ENCODE peak calls at places on chromosomes 1 and 21, in five cellular contexts. One of them, this sample, is unnamed. For H3K4me1, the result is how much of the 10 kb centered on the place peaks cover.

GRCh38 chr1:64038119-64038518 is 165.3 kb upstream of the UBE2U start:
- DNase-seq in K562: no peak
- DNase-seq in HCT116: no peak
- DNase-seq in HepG2: no peak
- DNase-seq in H1: no peak
- DNase-seq in this sample: no peak

GRCh38 chr1:111742938-111743549 is 3.8 kb upstream of the INKA2 start:
- DNase-seq in K562: no peak
- DNase-seq in HCT116: no peak
- DNase-seq in HepG2: no peak
- DNase-seq in H1: no peak
- DNase-seq in this sample: no peak

GRCh38 chr21:43687566-43688395 is 28.4 kb downstream of the RRP1B start:
- DNase-seq in K562: no peak
- DNase-seq in HCT116: no peak
- DNase-seq in HepG2: no peak
- DNase-seq in H1: no peak
- DNase-seq in this sample: no peak

GRCh38 chr1:31216016-31216415 is 23.7 kb downstream of the NKAIN1 start:
- DNase-seq in K562: no peak
- DNase-seq in HCT116: no peak
- DNase-seq in HepG2: no peak
- DNase-seq in H1: no peak
- DNase-seq in this sample: no peak

GRCh38 chr1:221272940-221273339 is 393.7 kb downstream of the HLX start:
- DNase-seq in K562: no peak
- DNase-seq in HCT116: no peak
- DNase-seq in HepG2: no peak
- DNase-seq in H1: no peak
- DNase-seq in this sample: no peak

GRCh38 chr21:46363698-46364097 is 39.7 kb downstream of the PCNT start:
- DNase-seq in K562: no peak
- DNase-seq in HCT116: no peak
- DNase-seq in HepG2: no peak
- DNase-seq in H1: no peak
- DNase-seq in this sample: no peak

GRCh38 chr1:1157426-1157913 is 16.2 kb upstream of the TTLL10 start:
- DNase-seq in K562: peak
- DNase-seq in HCT116: peak
- DNase-seq in HepG2: no peak
- DNase-seq in H1: peak
- DNase-seq in this sample: peak

GRCh38 chr1:64623750-64624445 is 121.0 kb upstream of the RAVER2 start:
- DNase-seq in K562: no peak
- DNase-seq in HCT116: no peak
- DNase-seq in HepG2: no peak
- DNase-seq in H1: no peak
- DNase-seq in this sample: no peak

GRCh38 chr1:152047607-152047953 is 10.8 kb upstream of the S100A11 start:
- DNase-seq in K562: peak
- DNase-seq in HCT116: peak
- DNase-seq in HepG2: no peak
- DNase-seq in H1: no peak
- DNase-seq in this sample: no peak

GRCh38 chr1:160363010-160363409 is 3.9 kb upstream of the NHLH1 start:
- DNase-seq in K562: no peak
- DNase-seq in HCT116: no peak
- DNase-seq in HepG2: no peak
- DNase-seq in H1: no peak
- DNase-seq in this sample: no peak

GRCh38 chr1:215863796-215864195 is 296.7 kb downstream of the KCTD3 start:
- DNase-seq in K562: no peak
- DNase-seq in HCT116: no peak
- DNase-seq in HepG2: no peak
- DNase-seq in H1: no peak
- DNase-seq in this sample: no peak

GRCh38 chr1:8409107-8409506 is 91.2 kb downstream of the SLC45A1 start:
- DNase-seq in K562: peak
- DNase-seq in HCT116: no peak
- DNase-seq in HepG2: peak
- DNase-seq in H1: no peak
- DNase-seq in this sample: no peak

GRCh38 chr1:9822897-9823692 is 670 bp downstream of the CLSTN1 start:
- DNase-seq in K562: peak
- DNase-seq in HCT116: no peak
- DNase-seq in HepG2: no peak
- DNase-seq in H1: no peak
- DNase-seq in this sample: no peak

GRCh38 chr1:223225061-223225460 is 82.0 kb upstream of the TLR5 start:
- DNase-seq in K562: no peak
- DNase-seq in HCT116: no peak
- DNase-seq in HepG2: no peak
- DNase-seq in H1: no peak
- DNase-seq in this sample: no peak

GRCh38 chr1:16371725-16372124 is 4.7 kb downstream of the SZRD1 start:
- DNase-seq in K562: no peak
- DNase-seq in HCT116: no peak
- DNase-seq in HepG2: no peak
- DNase-seq in H1: no peak
- DNase-seq in this sample: no peak

GRCh38 chr1:108028841-108029401 is 63.9 kb upstream of the VAV3 start:
- DNase-seq in K562: no peak
- DNase-seq in HCT116: no peak
- DNase-seq in HepG2: no peak
- DNase-seq in H1: no peak
- DNase-seq in this sample: no peak

GRCh38 chr1:172144445-172145060 is 275.9 kb upstream of the C1orf105 start:
- DNase-seq in K562: no peak
- DNase-seq in HCT116: no peak
- DNase-seq in HepG2: no peak
- DNase-seq in H1: no peak
- DNase-seq in this sample: no peak

GRCh38 chr1:211737115-211738035 is 62.0 kb upstream of the NEK2 start:
- DNase-seq in K562: no peak
- DNase-seq in HCT116: no peak
- DNase-seq in HepG2: no peak
- DNase-seq in H1: no peak
- DNase-seq in this sample: no peak

GRCh38 chr1:54249798-54250497 is 50.0 kb downstream of the MRPL37 start:
- DNase-seq in K562: no peak
- DNase-seq in HCT116: peak
- DNase-seq in HepG2: peak
- DNase-seq in H1: no peak
- DNase-seq in this sample: peak

GRCh38 chr1:45908613-45909140 is 105.3 kb downstream of the MAST2 start:
- DNase-seq in K562: no peak
- DNase-seq in HCT116: no peak
- DNase-seq in HepG2: no peak
- DNase-seq in H1: no peak
- DNase-seq in this sample: no peak

GRCh38 chr1:229506633-229507032 is 1.5 kb downstream of the NUP133 start:
- DNase-seq in K562: no peak
- DNase-seq in HCT116: no peak
- DNase-seq in HepG2: no peak
- DNase-seq in H1: no peak
- DNase-seq in this sample: no peak

GRCh38 chr1:36034692-36035091 is 49.2 kb upstream of the TEKT2 start:
- DNase-seq in K562: peak
- DNase-seq in HCT116: no peak
- DNase-seq in HepG2: no peak
- DNase-seq in H1: no peak
- DNase-seq in this sample: peak

GRCh38 chr1:66050123-66050522 is 257.4 kb downstream of the PDE4B start:
- DNase-seq in K562: no peak
- DNase-seq in HCT116: no peak
- DNase-seq in HepG2: no peak
- DNase-seq in H1: no peak
- DNase-seq in this sample: no peak

GRCh38 chr21:42317826-42318746 is 2.9 kb upstream of the TFF3 start:
- DNase-seq in K562: no peak
- DNase-seq in HCT116: no peak
- DNase-seq in HepG2: no peak
- DNase-seq in H1: no peak
- DNase-seq in this sample: no peak

GRCh38 chr1:72357411-72357810 is 75.1 kb upstream of the NEGR1 start:
- DNase-seq in K562: no peak
- DNase-seq in HCT116: no peak
- DNase-seq in HepG2: no peak
- DNase-seq in H1: no peak
- DNase-seq in this sample: no peak

GRCh38 chr1:160076295-160076694 is 5.0 kb upstream of the KCNJ9 start:
- DNase-seq in K562: no peak
- DNase-seq in HCT116: no peak
- DNase-seq in HepG2: no peak
- DNase-seq in H1: no peak
- DNase-seq in this sample: no peak

GRCh38 chr21:45542242-45542666 is at the start of gene SLC19A1:
- DNase-seq in K562: peak
- DNase-seq in HCT116: no peak
- DNase-seq in HepG2: no peak
- DNase-seq in H1: no peak
- DNase-seq in this sample: no peak

GRCh38 chr1:234111458-234112142 is 207.1 kb downstream of the SLC35F3 start:
- DNase-seq in K562: peak
- DNase-seq in HCT116: no peak
- DNase-seq in HepG2: peak
- DNase-seq in H1: peak
- DNase-seq in this sample: peak

GRCh38 chr1:246491551-246492053 is 15.5 kb downstream of the SMYD3 start:
- DNase-seq in K562: no peak
- DNase-seq in HCT116: no peak
- DNase-seq in HepG2: no peak
- DNase-seq in H1: no peak
- DNase-seq in this sample: no peak

GRCh38 chr1:246492611-246493245 is 14.4 kb downstream of the SMYD3 start:
- DNase-seq in K562: peak
- DNase-seq in HCT116: peak
- DNase-seq in HepG2: peak
- DNase-seq in H1: no peak
- DNase-seq in this sample: peak

GRCh38 chr1:246503341-246503740 is 3.7 kb downstream of the SMYD3 start:
- DNase-seq in K562: no peak
- DNase-seq in HCT116: no peak
- DNase-seq in HepG2: no peak
- DNase-seq in H1: no peak
- DNase-seq in this sample: peak

DNA sequence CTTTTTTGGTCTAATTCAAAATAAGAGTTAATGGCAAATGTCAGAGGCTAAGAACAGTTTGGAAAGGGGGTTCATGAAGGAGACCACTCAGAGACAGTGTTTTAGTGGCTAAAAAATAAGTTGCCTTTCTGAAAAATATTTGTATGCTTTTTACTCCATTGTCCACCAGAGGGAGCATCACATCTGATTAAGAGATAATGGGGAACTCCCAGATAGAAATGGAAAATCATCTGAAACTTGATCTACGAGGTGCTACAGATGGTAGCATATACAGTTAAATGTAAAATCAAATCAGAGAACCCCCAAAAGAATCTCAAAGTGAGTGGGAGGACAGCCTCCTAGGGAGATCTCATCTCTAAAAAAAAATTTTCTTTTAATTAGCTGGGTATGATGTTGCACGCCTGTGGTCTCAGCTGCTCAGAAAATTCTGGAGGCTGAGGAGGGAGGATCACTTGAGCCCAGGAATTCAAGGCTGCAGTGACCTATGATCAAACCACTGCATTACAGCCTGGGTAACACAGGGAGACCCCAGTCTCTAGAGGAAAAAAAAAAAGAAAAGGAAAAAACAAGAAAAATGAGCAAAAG is 9.7 kb downstream of the SMYD3 start:
- DNase-seq in K562: peak
- DNase-seq in HCT116: peak
- DNase-seq in HepG2: peak
- DNase-seq in H1: no peak
- DNase-seq in this sample: peak
- TF ChIP-seq SIN3A in K562: no peak
- TF ChIP-seq SIN3A in HCT116: no peak
- TF ChIP-seq SIN3A in HepG2: no peak
- TF ChIP-seq SIN3A in H1: no peak
- TF ChIP-seq SIN3A in this sample: no peak

DNA sequence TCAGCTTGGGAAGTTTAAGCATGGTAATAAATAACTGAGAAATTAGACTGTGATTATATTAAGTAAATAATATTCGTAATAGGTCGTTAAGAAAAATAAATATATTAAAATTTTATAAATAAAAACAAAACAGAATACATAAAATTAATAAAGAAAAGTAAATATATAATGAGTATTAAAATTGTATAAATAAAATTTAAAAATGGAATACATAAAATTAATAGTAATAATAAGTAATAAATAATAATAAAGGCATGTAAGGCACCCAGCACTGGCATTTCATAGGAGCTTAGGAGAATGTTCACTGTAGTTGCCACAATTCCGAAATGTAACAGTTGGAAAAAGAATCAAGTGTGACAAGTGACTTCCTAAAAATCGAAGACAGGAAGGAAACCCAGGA is 45.8 kb upstream of the FHAD1 start:
- DNase-seq in K562: no peak
- DNase-seq in HCT116: no peak
- DNase-seq in HepG2: no peak
- DNase-seq in H1: no peak
- DNase-seq in this sample: no peak
- H3K4me1 ChIP-seq in K562: under half
- H3K4me1 ChIP-seq in HCT116: half or more
- H3K4me1 ChIP-seq in HepG2: half or more
- H3K4me1 ChIP-seq in H1: under half
- H3K4me1 ChIP-seq in this sample: under half

DNA sequence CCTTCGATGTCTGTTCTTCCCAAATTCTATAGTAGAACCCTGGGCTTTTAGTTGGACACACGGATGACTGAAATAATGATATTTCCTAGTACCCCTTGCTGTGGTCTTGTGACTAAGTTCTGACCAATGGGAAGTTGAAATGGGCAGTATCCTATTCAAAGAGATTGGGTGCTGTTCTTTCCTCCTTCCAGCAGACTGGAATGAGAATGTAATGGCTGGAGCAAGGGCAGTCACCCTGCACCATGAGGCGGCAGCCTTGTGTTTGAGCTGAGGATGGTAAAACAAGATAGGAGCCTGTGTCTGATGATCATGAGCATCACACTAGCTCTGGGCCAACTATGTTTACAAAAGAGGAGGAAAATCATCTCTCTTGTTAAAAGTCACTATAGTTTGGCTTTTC is 5.1 kb upstream of the SRM start:
- DNase-seq in K562: no peak
- DNase-seq in HCT116: no peak
- DNase-seq in HepG2: no peak
- DNase-seq in H1: no peak
- DNase-seq in this sample: no peak
- H3K27ac ChIP-seq in K562: no peak
- H3K27ac ChIP-seq in HCT116: no peak
- H3K27ac ChIP-seq in HepG2: no peak
- H3K27ac ChIP-seq in H1: no peak
- H3K27ac ChIP-seq in this sample: no peak

DNA sequence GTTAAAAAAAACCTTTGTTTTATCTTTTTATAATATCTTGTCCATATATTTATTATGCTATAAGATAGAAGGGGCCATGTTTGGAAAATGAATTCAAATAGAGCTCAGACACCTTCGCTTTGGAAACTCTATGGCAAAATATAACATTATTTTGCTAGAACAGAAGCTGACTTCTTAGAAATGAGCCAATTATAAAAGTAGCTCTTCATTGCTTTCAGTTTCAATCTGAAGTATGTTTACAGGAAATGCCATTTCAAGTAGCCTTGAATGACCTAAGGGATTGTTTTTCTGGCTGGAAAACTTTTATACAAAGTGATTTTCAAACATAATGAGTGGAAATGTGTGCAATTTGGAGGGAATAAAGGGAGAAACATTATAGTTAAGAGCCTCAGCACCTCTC is 37.8 kb upstream of the GBP5 start:
- DNase-seq in K562: no peak
- DNase-seq in HCT116: no peak
- DNase-seq in HepG2: no peak
- DNase-seq in H1: no peak
- DNase-seq in this sample: no peak
- TF ChIP-seq SIN3A in K562: no peak
- TF ChIP-seq SIN3A in HCT116: no peak
- TF ChIP-seq SIN3A in HepG2: no peak
- TF ChIP-seq SIN3A in H1: no peak
- TF ChIP-seq SIN3A in this sample: no peak

This sample was measured in Panc1.